ENCODE peak calls at places on chromosomes 12 and 14, in six cellular contexts. One of them, this sample, is unnamed.

GRCh38 chr12:110696283-110696682 is 7.4 kb upstream of the HVCN1 start:
- DNase-seq in AG09309: no peak
- DNase-seq in GM12865: no peak
- DNase-seq in HFF-Myc: no peak
- DNase-seq in foreskin fibroblast: no peak
- DNase-seq in WTC11: no peak
- DNase-seq in this sample: no peak

GRCh38 chr14:94045101-94045500 is 19.0 kb downstream of the OTUB2 start:
- DNase-seq in AG09309: no peak
- DNase-seq in GM12865: no peak
- DNase-seq in HFF-Myc: no peak
- DNase-seq in foreskin fibroblast: no peak
- DNase-seq in WTC11: no peak
- DNase-seq in this sample: no peak

GRCh38 chr14:25237845-25238244 is 187.9 kb upstream of the STXBP6 start:
- DNase-seq in AG09309: no peak
- DNase-seq in GM12865: no peak
- DNase-seq in HFF-Myc: no peak
- DNase-seq in foreskin fibroblast: no peak
- DNase-seq in WTC11: peak
- DNase-seq in this sample: no peak

GRCh38 chr12:65171073-65171472 is 1.7 kb downstream of the LEMD3 start:
- DNase-seq in AG09309: no peak
- DNase-seq in GM12865: no peak
- DNase-seq in HFF-Myc: no peak
- DNase-seq in foreskin fibroblast: no peak
- DNase-seq in WTC11: no peak
- DNase-seq in this sample: no peak

GRCh38 chr12:85266391-85266790 is 13.6 kb upstream of the ALX1 start:
- DNase-seq in AG09309: no peak
- DNase-seq in GM12865: no peak
- DNase-seq in HFF-Myc: no peak
- DNase-seq in foreskin fibroblast: no peak
- DNase-seq in WTC11: no peak
- DNase-seq in this sample: no peak

GRCh38 chr12:115060477-115061168 is 376.6 kb upstream of the TBX3 start:
- DNase-seq in AG09309: peak
- DNase-seq in GM12865: no peak
- DNase-seq in HFF-Myc: peak
- DNase-seq in foreskin fibroblast: peak
- DNase-seq in WTC11: no peak
- DNase-seq in this sample: no peak

GRCh38 chr12:127150479-127150878 is 1116.5 kb upstream of the TMEM132C start:
- DNase-seq in AG09309: no peak
- DNase-seq in GM12865: no peak
- DNase-seq in HFF-Myc: no peak
- DNase-seq in foreskin fibroblast: peak
- DNase-seq in WTC11: no peak
- DNase-seq in this sample: no peak

GRCh38 chr12:94244165-94245133 is 96.1 kb downstream of the PLXNC1 start:
- DNase-seq in AG09309: no peak
- DNase-seq in GM12865: peak
- DNase-seq in HFF-Myc: no peak
- DNase-seq in foreskin fibroblast: no peak
- DNase-seq in WTC11: no peak
- DNase-seq in this sample: no peak

GRCh38 chr12:51890511-51891171 is 2.7 kb downstream of the ANKRD33 start:
- DNase-seq in AG09309: no peak
- DNase-seq in GM12865: no peak
- DNase-seq in HFF-Myc: no peak
- DNase-seq in foreskin fibroblast: no peak
- DNase-seq in WTC11: no peak
- DNase-seq in this sample: no peak

GRCh38 chr12:10191865-10192264 is 13.0 kb downstream of the TMEM52B start:
- DNase-seq in AG09309: peak
- DNase-seq in GM12865: no peak
- DNase-seq in HFF-Myc: no peak
- DNase-seq in foreskin fibroblast: peak
- DNase-seq in WTC11: no peak
- DNase-seq in this sample: peak

GRCh38 chr12:104213952-104214351 is 1.6 kb upstream of the TXNRD1 start:
- DNase-seq in AG09309: peak
- DNase-seq in GM12865: no peak
- DNase-seq in HFF-Myc: peak
- DNase-seq in foreskin fibroblast: peak
- DNase-seq in WTC11: no peak
- DNase-seq in this sample: peak

GRCh38 chr12:20492251-20492728 is 124.0 kb downstream of the PDE3A start:
- DNase-seq in AG09309: no peak
- DNase-seq in GM12865: peak
- DNase-seq in HFF-Myc: peak
- DNase-seq in foreskin fibroblast: peak
- DNase-seq in WTC11: no peak
- DNase-seq in this sample: peak

GRCh38 chr14:71354142-71354541 is 446.9 kb downstream of the PCNX1 start:
- DNase-seq in AG09309: no peak
- DNase-seq in GM12865: no peak
- DNase-seq in HFF-Myc: no peak
- DNase-seq in foreskin fibroblast: no peak
- DNase-seq in WTC11: no peak
- DNase-seq in this sample: no peak

GRCh38 chr14:71359823-71360222 is 452.6 kb downstream of the PCNX1 start:
- DNase-seq in AG09309: no peak
- DNase-seq in GM12865: no peak
- DNase-seq in HFF-Myc: no peak
- DNase-seq in foreskin fibroblast: no peak
- DNase-seq in WTC11: no peak
- DNase-seq in this sample: no peak

GRCh38 chr14:71358209-71358931 is 451.1 kb downstream of the PCNX1 start:
- DNase-seq in AG09309: no peak
- DNase-seq in GM12865: peak
- DNase-seq in HFF-Myc: no peak
- DNase-seq in foreskin fibroblast: no peak
- DNase-seq in WTC11: no peak
- DNase-seq in this sample: no peak

GRCh38 chr14:71354801-71355200 is 447.5 kb downstream of the PCNX1 start:
- DNase-seq in AG09309: no peak
- DNase-seq in GM12865: no peak
- DNase-seq in HFF-Myc: no peak
- DNase-seq in foreskin fibroblast: no peak
- DNase-seq in WTC11: no peak
- DNase-seq in this sample: no peak

GRCh38 chr14:71355324-71356201 is 448.3 kb downstream of the PCNX1 start:
- DNase-seq in AG09309: peak
- DNase-seq in GM12865: peak
- DNase-seq in HFF-Myc: no peak
- DNase-seq in foreskin fibroblast: no peak
- DNase-seq in WTC11: no peak
- DNase-seq in this sample: peak
- TF ChIP-seq CTCF in AG09309: no peak
- TF ChIP-seq CTCF in GM12865: no peak
- TF ChIP-seq CTCF in HFF-Myc: no peak
- TF ChIP-seq CTCF in foreskin fibroblast: no peak
- TF ChIP-seq CTCF in WTC11: no peak
- TF ChIP-seq CTCF in this sample: no peak

DNA sequence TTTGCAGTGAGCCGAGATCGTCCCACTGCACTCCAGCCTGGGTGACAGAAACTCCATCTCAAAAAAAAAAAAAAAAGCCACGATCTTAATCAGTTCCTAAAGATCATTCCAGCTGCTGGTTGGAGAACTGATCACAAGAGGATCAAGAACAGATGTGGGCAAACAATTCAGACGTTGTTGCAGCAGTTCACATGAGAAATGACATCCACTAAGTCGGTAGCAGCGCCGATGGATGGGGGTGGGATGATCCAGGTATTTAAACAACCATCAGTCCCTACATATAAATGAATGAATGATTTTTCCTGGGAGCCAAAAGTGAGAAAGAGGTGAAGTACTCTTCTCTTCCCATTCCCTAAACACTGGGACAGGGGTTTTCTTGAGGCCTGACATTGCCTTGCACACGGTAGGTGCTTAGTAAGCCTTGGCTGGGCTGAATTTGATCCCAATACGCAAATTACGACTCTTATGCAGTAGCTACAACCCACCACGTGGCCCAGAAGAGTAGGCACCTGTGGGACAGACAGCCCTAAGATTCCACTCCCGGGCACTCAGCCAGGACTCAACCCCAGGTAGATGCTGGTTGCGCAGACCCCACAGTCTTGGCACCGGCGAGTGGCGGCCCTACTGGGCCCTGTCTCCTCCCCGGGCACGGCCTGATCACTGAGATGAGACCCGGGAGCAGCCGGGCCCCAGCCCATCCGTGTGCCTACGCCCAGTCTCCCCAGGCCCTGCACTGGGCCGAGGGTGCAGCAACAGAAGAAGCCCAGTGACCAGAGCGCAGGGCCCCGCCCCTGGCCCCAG is 565 bp downstream of the SPRYD3 start:
- DNase-seq in AG09309: no peak
- DNase-seq in GM12865: peak
- DNase-seq in HFF-Myc: no peak
- DNase-seq in foreskin fibroblast: no peak
- DNase-seq in WTC11: no peak
- DNase-seq in this sample: no peak
- TF ChIP-seq CTCF in AG09309: no peak
- TF ChIP-seq CTCF in GM12865: no peak
- TF ChIP-seq CTCF in HFF-Myc: no peak
- TF ChIP-seq CTCF in foreskin fibroblast: no peak
- TF ChIP-seq CTCF in WTC11: no peak
- TF ChIP-seq CTCF in this sample: peak

DNA sequence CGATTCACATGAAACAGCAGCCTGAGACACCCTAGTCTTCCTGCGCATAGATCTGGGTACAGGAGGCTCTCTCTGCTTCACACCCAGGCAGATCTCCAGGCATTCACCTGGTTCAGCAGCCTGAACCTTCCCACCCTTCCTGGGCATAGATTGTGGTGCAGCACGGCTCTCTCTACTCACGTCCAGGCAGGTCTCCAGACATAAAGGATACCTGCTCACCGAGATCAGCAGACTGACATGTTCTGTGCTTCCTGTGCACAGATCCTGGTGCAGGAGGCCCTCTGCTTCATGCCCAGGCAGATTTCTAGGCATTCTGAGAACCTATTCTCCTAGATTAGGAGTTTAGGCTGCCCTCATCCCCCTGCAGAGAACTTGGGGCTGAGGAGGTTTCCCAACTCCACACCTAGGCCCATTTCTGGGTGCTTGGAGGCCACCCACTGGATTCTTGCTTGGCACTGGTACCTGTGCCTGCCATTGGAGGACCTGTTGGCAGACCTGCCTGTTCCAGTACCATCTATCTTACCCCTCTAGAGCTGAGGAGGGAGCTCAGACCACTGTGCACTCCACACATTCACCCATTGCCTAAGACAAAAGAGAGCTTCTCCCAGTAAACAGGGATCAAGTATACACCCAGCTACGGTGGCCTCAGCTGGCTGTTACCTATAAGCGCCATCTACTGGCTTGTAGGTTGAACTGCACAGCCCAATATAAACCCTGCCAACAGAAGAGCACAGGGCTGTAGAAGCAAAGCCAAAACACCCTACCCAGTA is 28.0 kb upstream of the GARIN6 start:
- DNase-seq in AG09309: peak
- DNase-seq in GM12865: peak
- DNase-seq in HFF-Myc: peak
- DNase-seq in foreskin fibroblast: no peak
- DNase-seq in WTC11: peak
- DNase-seq in this sample: no peak
- TF ChIP-seq CTCF in AG09309: peak
- TF ChIP-seq CTCF in GM12865: peak
- TF ChIP-seq CTCF in HFF-Myc: peak
- TF ChIP-seq CTCF in foreskin fibroblast: peak
- TF ChIP-seq CTCF in WTC11: peak
- TF ChIP-seq CTCF in this sample: peak

GRCh38 chr12:92144631-92145480 is 790 bp downstream of the BTG1 start:
- DNase-seq in AG09309: no peak
- DNase-seq in GM12865: peak
- DNase-seq in HFF-Myc: no peak
- DNase-seq in foreskin fibroblast: peak
- DNase-seq in WTC11: peak
- DNase-seq in this sample: peak
- TF ChIP-seq CTCF in AG09309: no peak
- TF ChIP-seq CTCF in GM12865: no peak
- TF ChIP-seq CTCF in HFF-Myc: no peak
- TF ChIP-seq CTCF in foreskin fibroblast: no peak
- TF ChIP-seq CTCF in WTC11: no peak
- TF ChIP-seq CTCF in this sample: peak

DNA sequence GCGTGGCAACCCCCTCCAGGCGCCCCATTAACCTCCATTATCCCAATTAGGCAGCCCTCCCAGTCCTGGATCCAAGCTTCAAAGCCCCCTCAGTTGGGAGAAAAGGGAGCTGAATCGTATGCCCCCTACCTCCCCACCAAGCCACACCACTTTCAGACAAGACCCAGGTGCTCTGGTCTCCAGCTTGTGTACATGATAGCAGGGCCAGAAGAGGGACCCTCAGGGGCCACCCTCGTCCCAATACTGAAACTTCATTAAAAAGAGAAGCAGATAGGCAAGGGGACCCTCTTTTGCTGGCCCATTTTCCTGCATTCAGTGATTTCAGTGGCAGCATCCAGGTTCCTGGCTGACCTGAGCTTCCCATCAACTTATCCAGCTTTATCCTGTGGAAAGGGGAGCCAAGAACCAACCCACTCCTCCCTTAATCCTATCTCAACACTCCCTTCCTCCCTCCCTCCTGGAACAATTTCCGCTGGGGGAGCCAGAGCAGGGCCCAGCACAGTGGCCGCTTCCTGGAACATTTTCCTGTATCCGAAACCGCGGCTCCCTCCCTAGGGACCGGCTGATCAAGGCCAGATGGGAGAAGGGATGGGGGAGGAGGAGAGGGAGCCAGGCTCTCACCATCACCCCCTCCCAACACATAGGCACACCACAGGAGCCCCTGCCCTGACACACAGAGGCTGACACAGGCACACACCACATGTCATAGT is 9.5 kb upstream of the SP7 start:
- DNase-seq in AG09309: no peak
- DNase-seq in GM12865: no peak
- DNase-seq in HFF-Myc: no peak
- DNase-seq in foreskin fibroblast: peak
- DNase-seq in WTC11: peak
- DNase-seq in this sample: no peak
- TF ChIP-seq CTCF in AG09309: no peak
- TF ChIP-seq CTCF in GM12865: no peak
- TF ChIP-seq CTCF in HFF-Myc: no peak
- TF ChIP-seq CTCF in foreskin fibroblast: no peak
- TF ChIP-seq CTCF in WTC11: no peak
- TF ChIP-seq CTCF in this sample: peak

This sample was measured in HFFc6.